ENCODE peak calls at places on chromosomes 2 and 18, in five cellular contexts. R is HCT116, P is GM12878, G is stomach, U is GM23338. N is an unnamed sample.

GRCh38 chr2:239644016-239644415 is 243.2 kb upstream of the HDAC4 start:
- DNase-seq in R (no peak), P (no peak), G (no peak), U (peak; percentile 3), N (no peak)

GRCh38 chr2:219560037-219560892 is 11.1 kb downstream of the OBSL1 start:
- DNase-seq in R (no peak), P (no peak), G (no peak), U (no peak), N (no peak)

GRCh38 chr2:150983498-150983897 is 278.2 kb downstream of the RBM43 start:
- DNase-seq in R (no peak), P (no peak), G (no peak), U (peak; percentile 16), N (no peak)

GRCh38 chr18:22015156-22015555 is 154.2 kb upstream of the GATA6 start:
- DNase-seq in R (no peak), P (no peak), G (no peak), U (no peak), N (no peak)

GRCh38 chr2:8452979-8453903 is 228.6 kb upstream of the ID2 start:
- DNase-seq in R (no peak), P (no peak), G (no peak), U (no peak), N (no peak)

GRCh38 chr2:230898016-230898415 is 27.0 kb downstream of the GPR55 start:
- DNase-seq in R (no peak), P (no peak), G (peak; percentile 25), U (no peak), N (peak; percentile 78)

GRCh38 chr2:54716375-54716774 is 7.1 kb upstream of the EML6 start:
- DNase-seq in R (no peak), P (no peak), G (no peak), U (no peak), N (no peak)

GRCh38 chr2:175175320-175175719 is 6.2 kb downstream of the ATP5MC3 start:
- DNase-seq in R (no peak), P (no peak), G (no peak), U (no peak), N (no peak)

GRCh38 chr2:241741016-241741415 is 6.6 kb downstream of the D2HGDH start:
- DNase-seq in R (no peak), P (no peak), G (no peak), U (no peak), N (no peak)

GRCh38 chr2:144502356-144502755 is 17.6 kb downstream of the ZEB2 start:
- DNase-seq in R (no peak), P (no peak), G (no peak), U (no peak), N (no peak)

GRCh38 chr2:144498215-144498614 is 21.7 kb downstream of the ZEB2 start:
- DNase-seq in R (no peak), P (no peak), G (no peak), U (no peak), N (no peak)

GRCh38 chr2:144503221-144503620 is 16.7 kb downstream of the ZEB2 start:
- DNase-seq in R (no peak), P (no peak), G (no peak), U (no peak), N (no peak)

GRCh38 chr2:144500567-144500966 is 19.4 kb downstream of the ZEB2 start:
- DNase-seq in R (no peak), P (no peak), G (no peak), U (no peak), N (no peak)

GRCh38 chr2:144501118-144501517 is 18.8 kb downstream of the ZEB2 start:
- DNase-seq in R (no peak), P (no peak), G (no peak), U (no peak), N (no peak)
- H3K4me1 ChIP-seq in R (no peaks in the 10 kb centered on the region), P (no peaks in the 10 kb centered on the region), G (peaks cover 8% of the 10 kb centered on the region), U (peaks cover 38% of the 10 kb centered on the region), N (peaks cover 28% of the 10 kb centered on the region)

DNA sequence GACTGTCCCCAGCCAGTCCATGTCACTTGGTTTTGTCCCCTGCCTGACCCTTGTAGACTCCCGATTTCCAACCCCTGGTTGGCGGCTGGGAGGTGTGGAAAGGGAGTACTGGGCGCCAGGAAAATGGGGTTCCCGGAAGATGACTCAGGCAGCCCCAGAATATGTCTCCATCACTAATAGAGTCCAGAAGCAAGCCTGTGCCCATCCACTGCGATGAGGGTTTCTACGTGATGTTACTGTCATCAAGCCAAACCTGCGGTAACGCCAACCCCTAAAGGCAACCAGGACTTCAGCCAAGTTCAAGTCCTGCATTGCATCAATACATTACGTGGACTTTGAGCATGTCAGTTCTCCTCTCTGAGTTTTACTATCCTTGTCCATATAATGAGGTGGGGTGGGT is 62.0 kb upstream of the TAF1B start:
- DNase-seq in R (no peak), P (no peak), G (no peak), U (no peak), N (peak; percentile 76)
- TF ChIP-seq POLR2AphosphoS5 in R (no peak), P (no peak), G (no peak), U (no peak), N (peak; percentile 35)

DNA sequence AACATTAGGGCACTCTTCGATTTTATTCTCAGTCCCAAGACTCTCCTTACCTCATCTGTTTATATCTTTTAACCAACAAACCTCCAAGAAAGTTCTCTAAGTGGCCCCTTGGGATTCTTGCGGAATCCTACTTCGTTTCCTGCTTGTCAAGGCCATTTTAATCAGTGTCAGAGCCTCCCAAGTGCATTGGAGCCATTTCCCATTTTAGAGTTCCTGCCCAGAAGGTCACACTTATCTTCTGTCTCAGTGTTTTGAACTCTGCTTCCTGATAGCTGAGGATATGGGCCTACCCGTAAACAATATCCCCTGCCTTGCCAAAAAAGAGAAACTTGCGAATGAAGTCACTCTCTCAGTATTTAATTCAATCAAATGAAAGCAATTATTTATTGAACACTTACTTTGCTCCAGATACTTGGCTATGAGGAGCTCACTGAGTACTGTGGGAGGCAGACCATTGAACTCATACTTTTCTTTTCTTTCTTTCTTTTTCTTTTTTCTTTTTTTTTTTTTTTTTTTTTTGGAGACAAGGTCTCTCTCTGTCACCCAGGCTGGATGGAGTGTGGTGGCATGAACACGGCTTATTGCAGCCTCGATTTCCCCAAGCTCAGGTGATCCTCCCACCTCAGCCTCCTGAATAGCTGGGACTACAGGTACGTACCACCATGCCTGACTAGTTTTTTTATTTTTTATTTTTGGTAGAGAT is 5.7 kb upstream of the NOSTRIN start:
- DNase-seq in R (no peak), P (no peak), G (no peak), U (no peak), N (no peak)
- H3K4me1 ChIP-seq in R (no peaks in the 10 kb centered on the region), P (no peaks in the 10 kb centered on the region), G (peaks cover 11% of the 10 kb centered on the region), U (peaks cover 19% of the 10 kb centered on the region), N (no peaks in the 10 kb centered on the region)

DNA sequence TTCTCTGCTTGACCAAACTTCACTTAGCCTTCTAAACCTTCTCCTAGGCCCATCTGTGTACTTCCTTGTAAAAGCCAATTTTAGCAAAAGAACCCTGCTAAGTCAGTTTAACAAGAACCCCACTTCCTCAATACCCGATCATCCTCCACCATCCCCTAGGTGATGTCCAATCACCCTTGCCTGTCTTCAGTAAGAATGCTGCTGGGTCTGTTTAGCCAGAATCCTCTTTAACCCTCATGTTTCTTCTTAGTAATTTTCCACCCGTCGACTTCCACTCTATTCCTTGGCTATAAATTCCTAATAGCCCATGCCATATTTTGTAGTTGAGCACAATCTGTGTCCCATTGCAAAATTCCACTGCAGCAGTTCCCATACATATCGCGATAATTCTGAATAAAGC is 780.0 kb upstream of the RAB6C start:
- DNase-seq in R (no peak), P (no peak), G (no peak), U (no peak), N (no peak)
- TF ChIP-seq POLR2AphosphoS5 in R (no peak), P (no peak), G (no peak), U (no peak), N (no peak)

DNA sequence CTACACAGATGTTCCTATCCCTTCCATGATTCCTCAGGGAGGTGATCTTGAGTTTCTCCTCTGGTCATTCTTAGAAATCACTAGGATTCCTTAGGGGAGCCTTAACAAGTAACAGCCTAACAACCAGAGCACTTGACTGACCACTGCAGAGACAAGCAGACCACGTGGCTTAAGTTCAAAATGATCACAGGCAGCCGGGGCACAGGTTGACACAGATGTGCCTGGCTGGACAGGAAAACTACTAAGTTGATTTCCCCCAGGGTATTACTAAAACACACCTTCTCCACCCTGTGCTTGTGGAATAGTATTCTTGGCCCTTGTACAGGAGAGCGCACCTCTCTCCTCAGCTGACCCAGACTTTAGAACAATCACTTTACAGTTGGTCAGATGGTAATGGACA is 29.9 kb downstream of the ST3GAL5 start:
- DNase-seq in R (no peak), P (no peak), G (no peak), U (no peak), N (no peak)
- H3K4me1 ChIP-seq in R (no peaks in the 10 kb centered on the region), P (peaks cover 22% of the 10 kb centered on the region), G (no peaks in the 10 kb centered on the region), U (no peaks in the 10 kb centered on the region), N (no peaks in the 10 kb centered on the region)